ENCODE peak calls at places on chromosomes 5 and 9, in seven cellular contexts. One of them, this sample, is unnamed.

GRCh38 chr5:68479524-68479923 is 264.0 kb downstream of the PIK3R1 start:
- DNase-seq in cardiac muscle cell: no peak
- DNase-seq in left cardiac atrium: no peak
- DNase-seq in AG10803: no peak
- DNase-seq in heart right ventricle: peak
- DNase-seq in SK-N-SH: no peak
- DNase-seq in NCI-H2081: no peak
- DNase-seq in this sample: no peak

GRCh38 chr5:174189638-174190037 is 144.1 kb downstream of the NSG2 start:
- DNase-seq in heart right ventricle: no peak
- DNase-seq in left cardiac atrium: no peak
- DNase-seq in AG10803: no peak
- DNase-seq in NCI-H2081: no peak
- DNase-seq in SK-N-SH: peak
- DNase-seq in cardiac muscle cell: no peak
- DNase-seq in this sample: no peak

GRCh38 chr5:103119067-103119764 is 722 bp downstream of the GIN1 start:
- DNase-seq in AG10803: peak
- DNase-seq in SK-N-SH: peak
- DNase-seq in NCI-H2081: no peak
- DNase-seq in cardiac muscle cell: no peak
- DNase-seq in left cardiac atrium: no peak
- DNase-seq in heart right ventricle: no peak
- DNase-seq in this sample: no peak

GRCh38 chr5:32390819-32391591 is 53.5 kb downstream of the ZFR start:
- DNase-seq in AG10803: peak
- DNase-seq in cardiac muscle cell: peak
- DNase-seq in SK-N-SH: no peak
- DNase-seq in left cardiac atrium: no peak
- DNase-seq in heart right ventricle: no peak
- DNase-seq in NCI-H2081: no peak
- DNase-seq in this sample: peak

GRCh38 chr5:151904921-151905320 is 19.7 kb downstream of the GLRA1 start:
- DNase-seq in cardiac muscle cell: peak
- DNase-seq in heart right ventricle: no peak
- DNase-seq in left cardiac atrium: no peak
- DNase-seq in NCI-H2081: no peak
- DNase-seq in AG10803: peak
- DNase-seq in SK-N-SH: no peak
- DNase-seq in this sample: no peak

GRCh38 chr5:145502906-145503305 is 332.2 kb downstream of the PRELID2 start:
- DNase-seq in cardiac muscle cell: no peak
- DNase-seq in left cardiac atrium: no peak
- DNase-seq in NCI-H2081: no peak
- DNase-seq in AG10803: no peak
- DNase-seq in SK-N-SH: peak
- DNase-seq in heart right ventricle: no peak
- DNase-seq in this sample: no peak

GRCh38 chr9:90983394-90983793 is 181.8 kb downstream of the SYK start:
- DNase-seq in heart right ventricle: no peak
- DNase-seq in NCI-H2081: no peak
- DNase-seq in cardiac muscle cell: no peak
- DNase-seq in left cardiac atrium: no peak
- DNase-seq in AG10803: no peak
- DNase-seq in SK-N-SH: no peak
- DNase-seq in this sample: no peak

GRCh38 chr5:21654-22233 is 70.2 kb upstream of the PLEKHG4B start:
- DNase-seq in NCI-H2081: no peak
- DNase-seq in heart right ventricle: no peak
- DNase-seq in left cardiac atrium: no peak
- DNase-seq in SK-N-SH: peak
- DNase-seq in cardiac muscle cell: peak
- DNase-seq in AG10803: peak
- DNase-seq in this sample: no peak

GRCh38 chr9:121700165-121700830 is 48.9 kb downstream of the DAB2IP start:
- DNase-seq in left cardiac atrium: peak
- DNase-seq in heart right ventricle: peak
- DNase-seq in AG10803: peak
- DNase-seq in cardiac muscle cell: peak
- DNase-seq in NCI-H2081: peak
- DNase-seq in SK-N-SH: peak
- DNase-seq in this sample: no peak

GRCh38 chr5:132420706-132421272 is 51.3 kb downstream of the SLC22A5 start:
- DNase-seq in AG10803: no peak
- DNase-seq in NCI-H2081: no peak
- DNase-seq in left cardiac atrium: no peak
- DNase-seq in heart right ventricle: no peak
- DNase-seq in SK-N-SH: no peak
- DNase-seq in cardiac muscle cell: no peak
- DNase-seq in this sample: no peak

GRCh38 chr5:167970002-167970401 is 321.4 kb upstream of the WWC1 start:
- DNase-seq in heart right ventricle: no peak
- DNase-seq in cardiac muscle cell: peak
- DNase-seq in NCI-H2081: no peak
- DNase-seq in left cardiac atrium: no peak
- DNase-seq in SK-N-SH: no peak
- DNase-seq in AG10803: peak
- DNase-seq in this sample: no peak

GRCh38 chr5:137619191-137619870 is 116.6 kb downstream of the KLHL3 start:
- DNase-seq in NCI-H2081: peak
- DNase-seq in AG10803: peak
- DNase-seq in left cardiac atrium: peak
- DNase-seq in cardiac muscle cell: peak
- DNase-seq in SK-N-SH: peak
- DNase-seq in heart right ventricle: peak
- DNase-seq in this sample: peak

GRCh38 chr5:456351-457194 is 13.6 kb downstream of the EXOC3 start:
- DNase-seq in heart right ventricle: no peak
- DNase-seq in NCI-H2081: peak
- DNase-seq in left cardiac atrium: peak
- DNase-seq in SK-N-SH: no peak
- DNase-seq in AG10803: no peak
- DNase-seq in cardiac muscle cell: no peak
- DNase-seq in this sample: no peak

GRCh38 chr9:33186457-33187168 is 19.5 kb upstream of the B4GALT1 start:
- DNase-seq in NCI-H2081: no peak
- DNase-seq in cardiac muscle cell: peak
- DNase-seq in left cardiac atrium: peak
- DNase-seq in heart right ventricle: peak
- DNase-seq in SK-N-SH: no peak
- DNase-seq in AG10803: peak
- DNase-seq in this sample: no peak

GRCh38 chr5:168114444-168115017 is 176.9 kb upstream of the WWC1 start:
- DNase-seq in cardiac muscle cell: peak
- DNase-seq in AG10803: peak
- DNase-seq in heart right ventricle: peak
- DNase-seq in left cardiac atrium: peak
- DNase-seq in SK-N-SH: peak
- DNase-seq in NCI-H2081: peak
- DNase-seq in this sample: no peak

GRCh38 chr9:99377790-99378775 is 156.0 kb downstream of the SEC61B start:
- DNase-seq in SK-N-SH: no peak
- DNase-seq in cardiac muscle cell: peak
- DNase-seq in AG10803: peak
- DNase-seq in left cardiac atrium: no peak
- DNase-seq in NCI-H2081: no peak
- DNase-seq in heart right ventricle: no peak
- DNase-seq in this sample: no peak

GRCh38 chr5:58262226-58262625 is 197.7 kb downstream of the PLK2 start:
- DNase-seq in SK-N-SH: no peak
- DNase-seq in cardiac muscle cell: no peak
- DNase-seq in heart right ventricle: no peak
- DNase-seq in left cardiac atrium: no peak
- DNase-seq in NCI-H2081: no peak
- DNase-seq in AG10803: peak
- DNase-seq in this sample: no peak

GRCh38 chr9:82673904-82674303 is 389.0 kb downstream of the RASEF start:
- DNase-seq in SK-N-SH: no peak
- DNase-seq in cardiac muscle cell: no peak
- DNase-seq in AG10803: no peak
- DNase-seq in NCI-H2081: no peak
- DNase-seq in left cardiac atrium: no peak
- DNase-seq in heart right ventricle: no peak
- DNase-seq in this sample: no peak

GRCh38 chr5:158925314-158925713 is 174.4 kb downstream of the EBF1 start:
- DNase-seq in cardiac muscle cell: no peak
- DNase-seq in AG10803: no peak
- DNase-seq in SK-N-SH: no peak
- DNase-seq in NCI-H2081: no peak
- DNase-seq in left cardiac atrium: no peak
- DNase-seq in heart right ventricle: no peak
- DNase-seq in this sample: no peak

GRCh38 chr5:80260461-80260860 is 4.6 kb upstream of the SERINC5 start:
- DNase-seq in cardiac muscle cell: no peak
- DNase-seq in SK-N-SH: no peak
- DNase-seq in left cardiac atrium: no peak
- DNase-seq in AG10803: no peak
- DNase-seq in NCI-H2081: no peak
- DNase-seq in heart right ventricle: no peak
- DNase-seq in this sample: no peak

GRCh38 chr5:90590-91547 is 1.1 kb upstream of the PLEKHG4B start:
- DNase-seq in AG10803: no peak
- DNase-seq in heart right ventricle: no peak
- DNase-seq in left cardiac atrium: no peak
- DNase-seq in NCI-H2081: peak
- DNase-seq in cardiac muscle cell: peak
- DNase-seq in SK-N-SH: no peak
- DNase-seq in this sample: no peak

GRCh38 chr5:15717002-15717401 is 217.0 kb downstream of the FBXL7 start:
- DNase-seq in NCI-H2081: no peak
- DNase-seq in AG10803: no peak
- DNase-seq in cardiac muscle cell: peak
- DNase-seq in SK-N-SH: no peak
- DNase-seq in left cardiac atrium: no peak
- DNase-seq in heart right ventricle: no peak
- DNase-seq in this sample: no peak

GRCh38 chr9:111902396-111903147 is 6.0 kb downstream of the UGCG start:
- DNase-seq in heart right ventricle: no peak
- DNase-seq in NCI-H2081: no peak
- DNase-seq in left cardiac atrium: no peak
- DNase-seq in cardiac muscle cell: peak
- DNase-seq in SK-N-SH: no peak
- DNase-seq in AG10803: no peak
- DNase-seq in this sample: no peak

This sample was measured in AG04450.